ENCODE peak calls at places on chromosome 2, in seven cellular contexts. Z is mesendoderm, J is neuronal stem cell, W is IMR-90, N is trophoblast cell, O is mesenchymal stem cell, M is H1. U is an unnamed sample.

GRCh38 chr2:19670303-19670702 is 231.5 kb downstream of the TTC32 start:
- DNase-seq in Z (no peak), J (no peak), W (no peak), N (no peak), O (no peak), M (no peak), U (no peak)

GRCh38 chr2:128631698-128632490 is 313.2 kb upstream of the HS6ST1 start:
- DNase-seq in Z (no peak), J (no peak), W (no peak), N (no peak), O (no peak), M (peak), U (peak)

GRCh38 chr2:219901155-219901554 is 273.7 kb downstream of the SLC4A3 start:
- DNase-seq in Z (no peak), J (no peak), W (no peak), N (no peak), O (no peak), M (no peak), U (no peak)

GRCh38 chr2:29660216-29660615 is 261.2 kb downstream of the ALK start:
- DNase-seq in Z (no peak), J (no peak), W (no peak), N (no peak), O (no peak), M (no peak), U (no peak)

GRCh38 chr2:217262916-217263315 is 403.1 kb upstream of the TNP1 start:
- DNase-seq in Z (no peak), J (no peak), W (no peak), N (no peak), O (no peak), M (no peak), U (no peak)

GRCh38 chr2:86049529-86049928 is 56.2 kb downstream of the POLR1A start:
- DNase-seq in Z (no peak), J (no peak), W (no peak), N (no peak), O (no peak), M (no peak), U (no peak)

GRCh38 chr2:88724643-88725332 is 33.3 kb downstream of the RPIA start:
- DNase-seq in Z (no peak), J (no peak), W (no peak), N (no peak), O (no peak), M (no peak), U (no peak)

GRCh38 chr2:155141418-155141817 is 442.9 kb downstream of the KCNJ3 start:
- DNase-seq in Z (no peak), J (no peak), W (no peak), N (no peak), O (no peak), M (no peak), U (no peak)

GRCh38 chr2:52881606-52882005 is 886.0 kb upstream of the CHAC2 start:
- DNase-seq in Z (no peak), J (no peak), W (peak), N (no peak), O (peak), M (no peak), U (no peak)

GRCh38 chr2:81050580-81050979 is 746.0 kb upstream of the LRRTM1 start:
- DNase-seq in Z (peak), J (no peak), W (no peak), N (no peak), O (no peak), M (no peak), U (no peak)

GRCh38 chr2:192741889-192742288 is 547.2 kb upstream of the TMEFF2 start:
- DNase-seq in Z (peak), J (no peak), W (no peak), N (no peak), O (peak), M (no peak), U (no peak)

GRCh38 chr2:74816540-74817331 is 17.2 kb upstream of the HK2 start:
- DNase-seq in Z (peak), J (no peak), W (no peak), N (no peak), O (no peak), M (peak), U (no peak)

DNA sequence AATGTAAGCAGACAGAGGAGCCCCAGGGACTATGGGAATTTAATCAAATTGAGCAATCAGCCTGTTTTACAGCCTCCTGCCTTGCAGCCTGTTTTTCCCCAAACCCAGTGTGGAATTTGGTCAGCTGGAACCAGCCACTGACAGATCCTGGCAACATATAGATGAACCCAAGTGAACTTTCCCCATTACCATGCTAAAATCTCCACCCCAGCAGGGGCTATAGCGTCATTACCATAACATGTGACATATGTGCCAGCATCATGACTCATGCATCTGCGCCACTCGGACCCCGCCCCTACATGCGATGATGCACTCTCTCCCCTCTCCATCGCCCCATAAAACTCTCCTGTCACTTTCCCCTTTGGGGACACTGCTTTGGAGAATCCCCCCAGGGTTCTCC is 17.2 kb upstream of the FEZ2 start:
- DNase-seq in Z (peak), J (no peak), W (peak), N (peak), O (peak), M (no peak), U (no peak)
- H3K4ac ChIP-seq in Z (no peak), J (no peak), W (no peak), N (no peak), O (no peak), M (no peak), U (no peak)

GRCh38 chr2:121791253-121791652 is 35.8 kb downstream of the TSN start:
- DNase-seq in Z (no peak), J (no peak), W (no peak), N (no peak), O (no peak), M (no peak), U (no peak)
- H3K9ac ChIP-seq in Z (no peak), J (no peak), W (no peak), N (no peak), O (no peak), M (no peak), U (peak)

DNA sequence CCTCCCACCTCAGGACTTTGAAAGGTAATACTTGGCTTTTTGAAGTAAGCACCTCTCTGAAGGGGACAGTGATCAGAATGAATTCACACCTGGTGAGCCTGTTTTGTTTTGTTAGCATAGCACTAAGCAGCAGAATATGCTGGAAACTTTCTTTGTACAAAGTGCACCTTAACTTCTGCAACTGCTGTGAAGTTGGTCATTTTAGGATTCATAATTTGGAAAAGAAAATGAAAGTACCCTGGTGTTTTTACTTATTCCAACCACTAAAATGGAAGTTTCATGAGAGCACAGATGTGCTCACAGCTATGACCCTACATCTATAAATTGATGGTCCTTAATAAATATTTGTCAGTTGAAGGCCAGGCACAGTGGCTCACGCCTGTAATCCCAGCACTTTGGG is 257.8 kb upstream of the STON1 start:
- DNase-seq in Z (no peak), J (no peak), W (no peak), N (no peak), O (no peak), M (no peak), U (no peak)
- H3K4me2 ChIP-seq in Z (no peak), J (no peak), W (no peak), N (no peak), O (no peak), M (no peak), U (no peak)

GRCh38 chr2:238404406-238405216 is 22.1 kb upstream of the ASB1 start:
- DNase-seq in Z (no peak), J (no peak), W (no peak), N (no peak), O (no peak), M (no peak), U (no peak)
- H3K4ac ChIP-seq in Z (no peak), J (no peak), W (no peak), N (no peak), O (no peak), M (no peak), U (no peak)

GRCh38 chr2:26216587-26216986 is 27.8 kb downstream of the HADHA start:
- DNase-seq in Z (no peak), J (no peak), W (no peak), N (no peak), O (no peak), M (no peak), U (no peak)
- H3K9ac ChIP-seq in Z (no peak), J (no peak), W (no peak), N (no peak), O (no peak), M (no peak), U (no peak)

GRCh38 chr2:108630567-108631405 is 88.5 kb upstream of the RANBP2 start:
- DNase-seq in Z (no peak), J (no peak), W (peak), N (no peak), O (peak), M (no peak), U (no peak)

GRCh38 chr2:108634591-108635160 is 84.6 kb upstream of the RANBP2 start:
- DNase-seq in Z (peak), J (no peak), W (no peak), N (peak), O (peak), M (no peak), U (no peak)

GRCh38 chr2:108633379-108633778 is 85.9 kb upstream of the RANBP2 start:
- DNase-seq in Z (no peak), J (no peak), W (no peak), N (no peak), O (no peak), M (no peak), U (no peak)

GRCh38 chr2:108632332-108632712 is 87.0 kb upstream of the RANBP2 start:
- DNase-seq in Z (no peak), J (no peak), W (no peak), N (no peak), O (no peak), M (no peak), U (no peak)

GRCh38 chr2:108632748-108633147 is 86.5 kb upstream of the RANBP2 start:
- DNase-seq in Z (no peak), J (no peak), W (no peak), N (no peak), O (no peak), M (no peak), U (no peak)
- H3K4me2 ChIP-seq in Z (no peak), J (no peak), W (no peak), N (no peak), O (no peak), M (no peak), U (no peak)

DNA sequence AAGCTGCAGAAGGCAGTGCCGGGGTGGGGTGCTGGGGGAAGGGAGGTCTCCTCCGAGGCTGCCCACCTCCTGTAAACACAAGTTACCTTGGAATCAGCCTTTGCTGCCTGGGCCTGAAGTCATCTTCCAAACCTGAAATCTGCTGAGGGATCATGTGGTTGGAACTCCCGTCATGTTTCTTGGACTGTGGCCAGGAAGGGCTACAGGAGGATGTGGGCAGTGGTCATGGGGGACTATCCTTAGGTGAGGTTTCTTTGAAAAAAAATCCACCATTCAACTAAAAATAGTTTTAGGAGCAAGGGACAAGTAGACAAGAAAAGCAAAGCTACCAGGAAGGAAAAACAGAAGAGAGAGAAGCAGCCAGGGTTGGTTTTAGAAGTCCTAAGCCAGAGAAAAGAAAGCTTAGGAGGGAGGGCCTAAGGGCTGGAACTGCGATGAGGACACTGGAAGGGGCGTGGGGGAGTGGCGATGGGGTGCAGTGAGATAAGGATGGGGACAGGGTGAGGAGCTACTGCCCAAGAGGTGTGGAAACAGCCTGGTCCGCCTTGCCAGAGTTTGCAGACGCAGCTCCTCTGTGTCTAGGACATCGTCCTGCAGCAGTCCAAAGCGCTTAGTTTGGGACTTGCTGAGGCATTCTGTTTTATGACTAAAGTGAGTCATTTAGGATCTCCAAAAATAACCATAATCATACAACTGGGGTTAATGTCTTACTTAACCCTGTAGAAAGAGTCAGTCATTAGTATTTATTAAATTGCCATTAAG is 74.5 kb downstream of the CDK15 start:
- DNase-seq in Z (no peak), J (no peak), W (peak), N (no peak), O (peak), M (no peak), U (no peak)
- H3K4ac ChIP-seq in Z (no peak), J (no peak), W (peak), N (no peak), O (no peak), M (no peak), U (no peak)

DNA sequence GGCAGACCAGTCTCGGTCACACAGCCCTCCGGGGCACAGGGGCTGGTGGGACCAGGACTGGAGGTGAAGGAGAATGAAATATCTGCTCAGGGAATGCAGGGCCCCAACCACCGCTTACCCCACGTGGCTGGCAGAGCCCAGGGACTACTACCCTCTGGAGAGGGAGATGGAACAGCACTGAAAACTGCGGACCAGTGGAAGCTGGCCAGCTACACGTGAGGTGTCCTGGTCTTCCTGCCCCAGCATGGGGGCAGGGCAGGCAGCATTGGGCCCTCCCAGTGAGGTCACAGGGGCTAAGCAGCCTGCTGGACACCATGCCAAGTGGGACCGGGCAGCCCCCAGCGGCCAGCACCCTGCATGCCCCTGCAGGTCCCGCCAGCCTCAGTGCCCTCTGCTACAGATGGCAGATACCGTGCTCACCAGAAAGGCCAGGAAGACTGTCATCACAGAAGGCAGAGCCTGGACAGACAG is 173.7 kb downstream of the HDAC4 start:
- DNase-seq in Z (no peak), J (no peak), W (no peak), N (no peak), O (no peak), M (no peak), U (no peak)
- H3K9ac ChIP-seq in Z (no peak), J (no peak), W (peak), N (no peak), O (peak), M (no peak), U (no peak)